ENCODE peak calls at places on chromosomes 5 and 9, in nine cellular contexts. One of them, this sample, is unnamed.

GRCh38 chr5:95959964-95960801 is 1.5 kb downstream of the ELL2 start:
- DNase-seq in COR-L47: no peak
- DNase-seq in lower lobe of right lung: no peak
- DNase-seq in ACHN: peak
- DNase-seq in right lobe of liver: no peak
- DNase-seq in stimulated activated CD4-positive, alpha-beta T cell treated with anti-CD3 and anti-CD28 coated beads, Interleukin-15, amount 100 ng/mL, for 1 hour: no peak
- DNase-seq in astrocyte of the hippocampus: peak
- DNase-seq in EH: peak
- DNase-seq in posterior cingulate gyrus: peak
- DNase-seq in this sample: peak

GRCh38 chr9:16458696-16459420 is 411.6 kb downstream of the BNC2 start:
- DNase-seq in astrocyte of the hippocampus: peak
- DNase-seq in lower lobe of right lung: no peak
- DNase-seq in COR-L47: no peak
- DNase-seq in EH: peak
- DNase-seq in stimulated activated CD4-positive, alpha-beta T cell treated with anti-CD3 and anti-CD28 coated beads, Interleukin-15, amount 100 ng/mL, for 1 hour: no peak
- DNase-seq in right lobe of liver: no peak
- DNase-seq in ACHN: peak
- DNase-seq in posterior cingulate gyrus: no peak
- DNase-seq in this sample: peak

GRCh38 chr9:91949946-91950664 is at the start of gene ROR2:
- DNase-seq in COR-L47: peak
- DNase-seq in right lobe of liver: peak
- DNase-seq in lower lobe of right lung: peak
- DNase-seq in stimulated activated CD4-positive, alpha-beta T cell treated with anti-CD3 and anti-CD28 coated beads, Interleukin-15, amount 100 ng/mL, for 1 hour: peak
- DNase-seq in astrocyte of the hippocampus: peak
- DNase-seq in EH: peak
- DNase-seq in posterior cingulate gyrus: peak
- DNase-seq in ACHN: peak
- DNase-seq in this sample: peak

GRCh38 chr9:129291041-129291501 is 113.0 kb upstream of the IER5L start:
- DNase-seq in posterior cingulate gyrus: peak
- DNase-seq in lower lobe of right lung: peak
- DNase-seq in EH: no peak
- DNase-seq in right lobe of liver: no peak
- DNase-seq in astrocyte of the hippocampus: no peak
- DNase-seq in stimulated activated CD4-positive, alpha-beta T cell treated with anti-CD3 and anti-CD28 coated beads, Interleukin-15, amount 100 ng/mL, for 1 hour: no peak
- DNase-seq in COR-L47: no peak
- DNase-seq in ACHN: no peak
- DNase-seq in this sample: no peak

GRCh38 chr9:124258765-124259272 is 1.1 kb downstream of the NEK6 start:
- DNase-seq in astrocyte of the hippocampus: no peak
- DNase-seq in COR-L47: no peak
- DNase-seq in ACHN: peak
- DNase-seq in lower lobe of right lung: no peak
- DNase-seq in EH: peak
- DNase-seq in right lobe of liver: no peak
- DNase-seq in posterior cingulate gyrus: no peak
- DNase-seq in stimulated activated CD4-positive, alpha-beta T cell treated with anti-CD3 and anti-CD28 coated beads, Interleukin-15, amount 100 ng/mL, for 1 hour: no peak
- DNase-seq in this sample: no peak

GRCh38 chr5:178193251-178193809 is 6.2 kb upstream of the GMCL2 start:
- DNase-seq in ACHN: no peak
- DNase-seq in posterior cingulate gyrus: no peak
- DNase-seq in stimulated activated CD4-positive, alpha-beta T cell treated with anti-CD3 and anti-CD28 coated beads, Interleukin-15, amount 100 ng/mL, for 1 hour: no peak
- DNase-seq in astrocyte of the hippocampus: no peak
- DNase-seq in COR-L47: no peak
- DNase-seq in lower lobe of right lung: no peak
- DNase-seq in EH: no peak
- DNase-seq in right lobe of liver: no peak
- DNase-seq in this sample: no peak

GRCh38 chr5:16742938-16743337 is 126.1 kb upstream of the RETREG1 start:
- DNase-seq in ACHN: no peak
- DNase-seq in right lobe of liver: no peak
- DNase-seq in EH: peak
- DNase-seq in posterior cingulate gyrus: no peak
- DNase-seq in stimulated activated CD4-positive, alpha-beta T cell treated with anti-CD3 and anti-CD28 coated beads, Interleukin-15, amount 100 ng/mL, for 1 hour: no peak
- DNase-seq in lower lobe of right lung: no peak
- DNase-seq in astrocyte of the hippocampus: peak
- DNase-seq in COR-L47: no peak
- DNase-seq in this sample: no peak

GRCh38 chr9:114347675-114348074 is 18.0 kb downstream of the ORM2 start:
- DNase-seq in right lobe of liver: no peak
- DNase-seq in ACHN: no peak
- DNase-seq in EH: no peak
- DNase-seq in posterior cingulate gyrus: peak
- DNase-seq in COR-L47: no peak
- DNase-seq in lower lobe of right lung: no peak
- DNase-seq in astrocyte of the hippocampus: no peak
- DNase-seq in stimulated activated CD4-positive, alpha-beta T cell treated with anti-CD3 and anti-CD28 coated beads, Interleukin-15, amount 100 ng/mL, for 1 hour: no peak
- DNase-seq in this sample: no peak

GRCh38 chr5:153959134-153959957 is 79.4 kb downstream of the FAM114A2 start:
- DNase-seq in COR-L47: no peak
- DNase-seq in posterior cingulate gyrus: no peak
- DNase-seq in ACHN: peak
- DNase-seq in EH: peak
- DNase-seq in stimulated activated CD4-positive, alpha-beta T cell treated with anti-CD3 and anti-CD28 coated beads, Interleukin-15, amount 100 ng/mL, for 1 hour: no peak
- DNase-seq in astrocyte of the hippocampus: peak
- DNase-seq in right lobe of liver: no peak
- DNase-seq in lower lobe of right lung: no peak
- DNase-seq in this sample: no peak

GRCh38 chr5:137506296-137506695 is 7.2 kb upstream of the SPOCK1 start:
- DNase-seq in ACHN: no peak
- DNase-seq in stimulated activated CD4-positive, alpha-beta T cell treated with anti-CD3 and anti-CD28 coated beads, Interleukin-15, amount 100 ng/mL, for 1 hour: no peak
- DNase-seq in right lobe of liver: no peak
- DNase-seq in astrocyte of the hippocampus: no peak
- DNase-seq in posterior cingulate gyrus: no peak
- DNase-seq in COR-L47: no peak
- DNase-seq in EH: no peak
- DNase-seq in lower lobe of right lung: no peak
- DNase-seq in this sample: no peak

GRCh38 chr9:87674565-87675299 is 51.2 kb upstream of the CTSL start:
- DNase-seq in EH: no peak
- DNase-seq in astrocyte of the hippocampus: no peak
- DNase-seq in stimulated activated CD4-positive, alpha-beta T cell treated with anti-CD3 and anti-CD28 coated beads, Interleukin-15, amount 100 ng/mL, for 1 hour: no peak
- DNase-seq in lower lobe of right lung: no peak
- DNase-seq in COR-L47: no peak
- DNase-seq in right lobe of liver: no peak
- DNase-seq in posterior cingulate gyrus: no peak
- DNase-seq in ACHN: no peak
- DNase-seq in this sample: no peak

GRCh38 chr9:133957328-133957727 is 34.8 kb downstream of the VAV2 start:
- DNase-seq in EH: no peak
- DNase-seq in astrocyte of the hippocampus: no peak
- DNase-seq in ACHN: no peak
- DNase-seq in stimulated activated CD4-positive, alpha-beta T cell treated with anti-CD3 and anti-CD28 coated beads, Interleukin-15, amount 100 ng/mL, for 1 hour: no peak
- DNase-seq in right lobe of liver: no peak
- DNase-seq in lower lobe of right lung: peak
- DNase-seq in posterior cingulate gyrus: no peak
- DNase-seq in COR-L47: no peak
- DNase-seq in this sample: no peak

GRCh38 chr5:172953776-172954189 is 5.4 kb upstream of the RPL26L1 start:
- DNase-seq in COR-L47: no peak
- DNase-seq in stimulated activated CD4-positive, alpha-beta T cell treated with anti-CD3 and anti-CD28 coated beads, Interleukin-15, amount 100 ng/mL, for 1 hour: no peak
- DNase-seq in astrocyte of the hippocampus: peak
- DNase-seq in EH: peak
- DNase-seq in posterior cingulate gyrus: no peak
- DNase-seq in ACHN: no peak
- DNase-seq in lower lobe of right lung: no peak
- DNase-seq in right lobe of liver: no peak
- DNase-seq in this sample: no peak

GRCh38 chr5:126486332-126486731 is 63.1 kb downstream of the GRAMD2B start:
- DNase-seq in lower lobe of right lung: no peak
- DNase-seq in EH: no peak
- DNase-seq in COR-L47: no peak
- DNase-seq in stimulated activated CD4-positive, alpha-beta T cell treated with anti-CD3 and anti-CD28 coated beads, Interleukin-15, amount 100 ng/mL, for 1 hour: no peak
- DNase-seq in posterior cingulate gyrus: peak
- DNase-seq in ACHN: no peak
- DNase-seq in astrocyte of the hippocampus: no peak
- DNase-seq in right lobe of liver: no peak
- DNase-seq in this sample: no peak

GRCh38 chr5:124872615-124873014 is 126.2 kb upstream of the ZNF608 start:
- DNase-seq in right lobe of liver: no peak
- DNase-seq in lower lobe of right lung: no peak
- DNase-seq in astrocyte of the hippocampus: no peak
- DNase-seq in posterior cingulate gyrus: no peak
- DNase-seq in EH: no peak
- DNase-seq in ACHN: no peak
- DNase-seq in COR-L47: peak
- DNase-seq in stimulated activated CD4-positive, alpha-beta T cell treated with anti-CD3 and anti-CD28 coated beads, Interleukin-15, amount 100 ng/mL, for 1 hour: no peak
- DNase-seq in this sample: no peak

GRCh38 chr9:86637515-86637914 is 283.3 kb upstream of the TUT7 start:
- DNase-seq in COR-L47: no peak
- DNase-seq in posterior cingulate gyrus: no peak
- DNase-seq in ACHN: peak
- DNase-seq in stimulated activated CD4-positive, alpha-beta T cell treated with anti-CD3 and anti-CD28 coated beads, Interleukin-15, amount 100 ng/mL, for 1 hour: no peak
- DNase-seq in EH: peak
- DNase-seq in lower lobe of right lung: no peak
- DNase-seq in right lobe of liver: no peak
- DNase-seq in astrocyte of the hippocampus: peak
- DNase-seq in this sample: no peak

GRCh38 chr5:98933446-98934072 is 4.8 kb upstream of the CHD1 start:
- DNase-seq in ACHN: no peak
- DNase-seq in EH: no peak
- DNase-seq in posterior cingulate gyrus: no peak
- DNase-seq in stimulated activated CD4-positive, alpha-beta T cell treated with anti-CD3 and anti-CD28 coated beads, Interleukin-15, amount 100 ng/mL, for 1 hour: no peak
- DNase-seq in COR-L47: no peak
- DNase-seq in lower lobe of right lung: no peak
- DNase-seq in right lobe of liver: no peak
- DNase-seq in astrocyte of the hippocampus: no peak
- DNase-seq in this sample: no peak

GRCh38 chr5:174834081-174834480 is 109.7 kb downstream of the MSX2 start:
- DNase-seq in lower lobe of right lung: no peak
- DNase-seq in posterior cingulate gyrus: no peak
- DNase-seq in ACHN: no peak
- DNase-seq in EH: peak
- DNase-seq in right lobe of liver: no peak
- DNase-seq in stimulated activated CD4-positive, alpha-beta T cell treated with anti-CD3 and anti-CD28 coated beads, Interleukin-15, amount 100 ng/mL, for 1 hour: no peak
- DNase-seq in astrocyte of the hippocampus: peak
- DNase-seq in COR-L47: no peak
- DNase-seq in this sample: no peak

GRCh38 chr5:115586525-115587146 is 15.6 kb downstream of the TICAM2 start:
- DNase-seq in astrocyte of the hippocampus: no peak
- DNase-seq in posterior cingulate gyrus: no peak
- DNase-seq in lower lobe of right lung: no peak
- DNase-seq in ACHN: peak
- DNase-seq in right lobe of liver: no peak
- DNase-seq in stimulated activated CD4-positive, alpha-beta T cell treated with anti-CD3 and anti-CD28 coated beads, Interleukin-15, amount 100 ng/mL, for 1 hour: no peak
- DNase-seq in EH: peak
- DNase-seq in COR-L47: no peak
- DNase-seq in this sample: peak

GRCh38 chr9:28073278-28073677 is 500.0 kb upstream of the C9orf72 start:
- DNase-seq in posterior cingulate gyrus: no peak
- DNase-seq in stimulated activated CD4-positive, alpha-beta T cell treated with anti-CD3 and anti-CD28 coated beads, Interleukin-15, amount 100 ng/mL, for 1 hour: no peak
- DNase-seq in ACHN: peak
- DNase-seq in lower lobe of right lung: no peak
- DNase-seq in EH: peak
- DNase-seq in COR-L47: peak
- DNase-seq in astrocyte of the hippocampus: peak
- DNase-seq in right lobe of liver: peak
- DNase-seq in this sample: no peak

GRCh38 chr5:93620487-93621339 is 37.7 kb downstream of the NR2F1 start:
- DNase-seq in ACHN: peak
- DNase-seq in EH: peak
- DNase-seq in astrocyte of the hippocampus: peak
- DNase-seq in posterior cingulate gyrus: peak
- DNase-seq in lower lobe of right lung: peak
- DNase-seq in stimulated activated CD4-positive, alpha-beta T cell treated with anti-CD3 and anti-CD28 coated beads, Interleukin-15, amount 100 ng/mL, for 1 hour: peak
- DNase-seq in right lobe of liver: peak
- DNase-seq in COR-L47: peak
- DNase-seq in this sample: peak

GRCh38 chr9:16385590-16386578 is 484.6 kb downstream of the BNC2 start:
- DNase-seq in stimulated activated CD4-positive, alpha-beta T cell treated with anti-CD3 and anti-CD28 coated beads, Interleukin-15, amount 100 ng/mL, for 1 hour: no peak
- DNase-seq in posterior cingulate gyrus: no peak
- DNase-seq in right lobe of liver: no peak
- DNase-seq in astrocyte of the hippocampus: peak
- DNase-seq in lower lobe of right lung: no peak
- DNase-seq in ACHN: peak
- DNase-seq in COR-L47: no peak
- DNase-seq in EH: peak
- DNase-seq in this sample: no peak

This sample was measured in NCI-H748 treated with DMSO at 0.1 percent for 48 hours.